ENCODE peak calls at places on chromosomes 16 and 17, in seven cellular contexts. L, K, H, A, B, U and G are unnamed samples.

GRCh38 chr16:85399583-85400284 is 213.4 kb upstream of the GSE1 start:
- DNase-seq in L (no peak), K (no peak), H (no peak), A (no peak), B (no peak), U (no peak), G (no peak)

GRCh38 chr16:28042856-28043255 is 20.7 kb downstream of the GSG1L start:
- DNase-seq in L (no peak), K (peak; percentile 5), H (no peak), A (no peak), B (no peak), U (no peak), G (no peak)

GRCh38 chr17:6100146-6100545 is 30.0 kb downstream of the WSCD1 start:
- DNase-seq in L (no peak), K (no peak), H (no peak), A (no peak), B (no peak), U (no peak), G (no peak)

GRCh38 chr17:4163951-4164350 is 21.0 kb downstream of the CYB5D2 start:
- DNase-seq in L (no peak), K (peak; percentile 42), H (no peak), A (no peak), B (no peak), U (no peak), G (no peak)

GRCh38 chr16:85959686-85960085 is 60.7 kb downstream of the IRF8 start:
- DNase-seq in L (no peak), K (no peak), H (no peak), A (no peak), B (no peak), U (no peak), G (no peak)

GRCh38 chr17:44898768-44899073 is 524 bp downstream of the EFTUD2 start:
- DNase-seq in L (peak; percentile 20), K (peak; percentile 52), H (no peak), A (no peak), B (peak; percentile 63), U (no peak), G (no peak)

GRCh38 chr16:3520861-3521260 is 20.1 kb downstream of the CLUAP1 start:
- DNase-seq in L (no peak), K (no peak), H (no peak), A (no peak), B (no peak), U (peak; percentile 57), G (no peak)

GRCh38 chr17:82663381-82664275 is 15.4 kb upstream of the WDR45B start:
- DNase-seq in L (no peak), K (no peak), H (no peak), A (no peak), B (no peak), U (no peak), G (no peak)

GRCh38 chr17:64196626-64197025 is 66.4 kb downstream of the TEX2 start:
- DNase-seq in L (peak; percentile 53), K (peak; percentile 85), H (peak; percentile 66), A (no peak), B (peak; percentile 41), U (no peak), G (no peak)

GRCh38 chr17:50218771-50219315 is 17.4 kb upstream of the COL1A1 start:
- DNase-seq in L (peak; percentile 98), K (peak; percentile 97), H (peak; percentile 96), A (no peak), B (peak; percentile 82), U (no peak), G (peak; percentile 24)

GRCh38 chr17:11948791-11949190 is 48.5 kb downstream of the ZNF18 start:
- DNase-seq in L (peak; percentile 24), K (peak; percentile 27), H (peak; percentile 34), A (peak; percentile 24), B (peak; percentile 94), U (no peak), G (no peak)

GRCh38 chr16:3640207-3640606 is 14.3 kb upstream of the DNASE1 start:
- DNase-seq in L (no peak), K (peak; percentile 25), H (no peak), A (no peak), B (no peak), U (no peak), G (no peak)

GRCh38 chr17:72116692-72117469 is 3.9 kb upstream of the SOX9 start:
- DNase-seq in L (no peak), K (peak; percentile 48), H (no peak), A (no peak), B (no peak), U (no peak), G (no peak)

GRCh38 chr17:48645639-48646182 is 19.6 kb upstream of the HOXB9 start:
- DNase-seq in L (no peak), K (no peak), H (no peak), A (no peak), B (no peak), U (no peak), G (no peak)

GRCh38 chr17:42273474-42274272 is 2.5 kb downstream of the STAT5B start:
- DNase-seq in L (no peak), K (no peak), H (no peak), A (no peak), B (no peak), U (no peak), G (no peak)

GRCh38 chr17:82287013-82287848 is 13.7 kb upstream of the CSNK1D start:
- DNase-seq in L (no peak), K (no peak), H (no peak), A (no peak), B (no peak), U (no peak), G (no peak)

GRCh38 chr17:18008496-18009268 is 30.3 kb downstream of the ATPAF2 start:
- DNase-seq in L (peak; percentile 38), K (peak; percentile 80), H (peak; percentile 63), A (no peak), B (peak; percentile 84), U (no peak), G (no peak)

GRCh38 chr17:16418684-16419066 is 3.3 kb downstream of the TRPV2 start:
- DNase-seq in L (no peak), K (no peak), H (no peak), A (no peak), B (no peak), U (no peak), G (no peak)

GRCh38 chr17:16417399-16417798 is 2.0 kb downstream of the TRPV2 start:
- DNase-seq in L (no peak), K (no peak), H (no peak), A (no peak), B (no peak), U (no peak), G (no peak)

GRCh38 chr17:16417896-16418683 is 2.7 kb downstream of the TRPV2 start:
- DNase-seq in L (no peak), K (no peak), H (no peak), A (no peak), B (peak; percentile 37), U (no peak), G (no peak)

GRCh38 chr17:16419074-16419928 is 3.9 kb downstream of the TRPV2 start:
- DNase-seq in L (peak; percentile 90), K (peak; percentile 90), H (peak; percentile 38), A (no peak), B (peak; percentile 94), U (no peak), G (peak; percentile 57)

GRCh38 chr17:16415031-16415924 is at the start of gene TRPV2:
- DNase-seq in L (no peak), K (no peak), H (no peak), A (no peak), B (peak; percentile 49), U (peak; percentile 85), G (peak; percentile 78)
- TF ChIP-seq CTCF in L (peak; percentile 52), K (peak; percentile 32), H (peak; percentile 22), A (no peak), B (peak; percentile 59), U (peak; percentile 72), G (peak; percentile 86)

DNA sequence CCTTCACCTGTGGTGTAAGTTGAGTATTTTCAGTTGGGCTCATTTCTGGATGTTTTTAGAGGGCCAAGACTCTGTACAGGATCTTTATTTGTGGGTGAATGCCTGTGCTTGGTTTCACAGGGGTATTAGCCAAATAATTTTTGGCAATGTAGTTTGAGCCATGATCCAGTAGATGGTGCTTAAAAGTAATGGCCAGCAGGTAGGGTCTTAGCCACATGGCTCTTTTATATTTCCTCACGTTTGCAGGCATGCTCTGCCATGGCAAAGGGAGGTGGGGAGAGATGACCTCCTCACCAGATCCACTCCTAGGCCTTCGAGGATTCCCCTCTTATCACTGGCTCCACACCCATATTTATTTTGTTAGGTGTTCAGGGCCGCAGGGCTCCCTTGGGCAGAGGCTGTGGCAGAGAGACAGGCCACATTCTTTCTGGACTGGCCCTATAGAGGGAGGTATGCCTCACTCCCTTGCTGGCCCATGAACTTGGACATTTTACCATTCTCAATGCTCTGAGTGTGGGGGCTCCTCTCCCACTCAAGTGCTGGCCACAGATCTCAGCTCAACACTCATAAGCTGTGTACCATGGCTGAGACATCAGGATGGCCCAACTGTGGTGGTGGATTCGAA is 417.1 kb downstream of the XYLT1 start:
- DNase-seq in L (no peak), K (no peak), H (no peak), A (no peak), B (no peak), U (no peak), G (no peak)
- TF ChIP-seq CTCF in L (no peak), K (no peak), H (no peak), A (no peak), B (no peak), U (peak; percentile 59), G (peak; percentile 20)

DNA sequence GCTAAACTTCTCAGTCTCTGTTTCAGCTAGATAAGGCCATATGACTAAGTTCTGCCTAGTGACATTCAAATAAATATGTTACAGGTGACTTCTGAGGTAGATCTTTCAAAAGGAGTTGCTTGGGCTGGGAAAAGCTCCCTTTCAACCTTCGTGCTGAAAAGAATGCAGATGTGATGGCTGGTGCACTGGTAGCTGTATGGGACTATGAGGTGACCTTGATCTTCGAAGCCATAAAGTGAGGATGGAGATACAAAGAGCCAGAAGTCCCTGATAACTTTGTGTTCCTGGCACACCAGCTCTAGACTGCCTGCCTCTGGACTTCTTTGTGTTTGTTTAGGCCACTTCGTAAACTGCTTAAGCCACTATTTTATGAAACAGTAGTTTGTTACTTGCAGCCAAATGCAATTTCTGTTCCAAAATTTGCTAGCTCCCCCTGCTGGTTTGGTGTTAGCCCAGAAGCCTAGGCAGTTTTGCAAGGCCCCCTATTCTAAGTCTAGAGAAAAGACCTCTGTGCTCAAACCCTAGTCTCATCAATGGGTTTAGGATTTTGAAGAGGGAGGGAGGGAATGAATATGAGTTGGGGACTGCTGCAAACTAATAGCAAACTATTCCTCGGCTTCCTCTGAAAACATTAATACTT is 23.3 kb upstream of the ERCC4 start:
- DNase-seq in L (no peak), K (no peak), H (no peak), A (no peak), B (peak; percentile 41), U (no peak), G (no peak)
- TF ChIP-seq CTCF in L (peak; percentile 47), K (peak; percentile 45), H (no peak), A (no peak), B (peak; percentile 65), U (peak; percentile 56), G (peak; percentile 8)

DNA sequence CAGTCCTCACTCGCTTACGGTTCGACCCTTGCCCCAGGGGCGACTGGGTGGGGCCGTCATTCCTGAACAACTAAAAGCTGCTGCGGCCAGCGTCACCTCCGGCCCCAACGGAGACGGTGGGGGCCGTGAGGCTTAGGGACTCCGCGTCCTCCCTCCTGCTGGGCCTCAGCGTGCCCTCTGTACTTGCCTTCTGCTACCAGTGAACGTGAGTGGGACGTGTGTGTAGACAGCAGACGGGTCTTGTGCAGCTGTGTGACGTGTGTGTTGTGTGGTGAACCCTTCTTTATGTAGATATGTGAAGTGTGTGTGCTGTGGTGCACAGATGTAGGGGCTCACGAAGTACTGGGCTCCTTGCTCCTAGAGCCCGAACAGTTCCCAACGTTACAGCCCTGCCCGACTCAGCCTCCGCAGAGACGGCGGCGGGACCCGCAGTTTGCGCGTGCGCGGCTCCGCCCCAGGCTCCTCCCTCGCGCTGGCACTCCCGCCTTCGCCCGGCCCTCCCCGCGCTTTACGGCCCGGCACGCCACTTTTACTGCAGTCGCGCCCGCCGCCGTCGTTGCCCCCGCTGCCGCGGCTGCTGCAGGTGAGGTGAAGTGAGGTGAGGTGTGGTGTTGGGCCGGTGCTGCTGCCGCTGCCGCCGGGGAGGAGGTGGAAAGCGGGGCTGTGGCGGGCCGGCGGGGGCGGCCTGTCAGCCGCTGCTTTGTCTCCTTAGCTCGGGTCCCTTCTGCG is at the start of gene PHAF1:
- DNase-seq in L (peak; percentile 83), K (peak; percentile 92), H (no peak), A (peak; percentile 93), B (peak; percentile 86), U (peak; percentile 96), G (peak; percentile 100)
- TF ChIP-seq CTCF in L (no peak), K (no peak), H (no peak), A (no peak), B (no peak), U (no peak), G (no peak)